ENCODE peak calls at places on chromosomes 6 and 20, in nine cellular contexts. G is HT-29; F is NCI-H446; S is iris pigment epithelial cell; Q is ecto neural progenitor cell; I is nephron progenitor cell; J is stimulated activated naive CD8-positive, alpha-beta T cell treated with anti-CD3 and anti-CD28 coated beads, Interleukin-15, Interleukin-2, amounts not matched to agents 100 U/mL and 50 U/mL, for 24 hours; U is mesothelial cell of epicardium; N is ovary. D is an unnamed sample.

GRCh38 chr6:42103753-42104094 is 38.7 kb downstream of the C6orf132 start:
- DNase-seq in G (no peak), F (no peak), S (no peak), Q (no peak), I (no peak), J (no peak), U (no peak), N (no peak), D (no peak)

GRCh38 chr6:77425676-77426075 is 37.6 kb downstream of the HTR1B start:
- DNase-seq in G (no peak), F (no peak), S (peak; percentile 54), Q (no peak), I (no peak), J (no peak), U (no peak), N (no peak), D (no peak)

GRCh38 chr20:25177890-25178321 is 17.6 kb upstream of the ENTPD6 start:
- DNase-seq in G (no peak), F (no peak), S (no peak), Q (no peak), I (no peak), J (no peak), U (no peak), N (no peak), D (no peak)

GRCh38 chr6:51467231-51467952 is 620.0 kb downstream of the PKHD1 start:
- DNase-seq in G (no peak), F (no peak), S (no peak), Q (peak; percentile 53), I (no peak), J (no peak), U (no peak), N (no peak), D (no peak)

GRCh38 chr6:108947114-108947854 is 99.1 kb downstream of the ARMC2 start:
- DNase-seq in G (no peak), F (peak; percentile 16), S (peak; percentile 100), Q (no peak), I (no peak), J (no peak), U (no peak), N (peak; percentile 61), D (no peak)

GRCh38 chr20:57449398-57450354 is 58.5 kb downstream of the RBM38 start:
- DNase-seq in G (peak; percentile 69), F (no peak), S (no peak), Q (no peak), I (no peak), J (no peak), U (no peak), N (no peak), D (no peak)

GRCh38 chr6:44606506-44606905 is 219.0 kb downstream of the CDC5L start:
- DNase-seq in G (no peak), F (no peak), S (no peak), Q (no peak), I (no peak), J (no peak), U (peak; percentile 31), N (no peak), D (no peak)

GRCh38 chr6:45714795-45715507 is 300.7 kb downstream of the CLIC5 start:
- DNase-seq in G (peak; percentile 94), F (no peak), S (peak; percentile 85), Q (peak; percentile 65), I (peak; percentile 51), J (no peak), U (no peak), N (peak; percentile 54), D (peak; percentile 88)

GRCh38 chr6:170024940-170025339 is 265.9 kb downstream of the DLL1 start:
- DNase-seq in G (peak; percentile 14), F (no peak), S (peak; percentile 6), Q (no peak), I (no peak), J (no peak), U (no peak), N (peak; percentile 38), D (peak; percentile 27)

GRCh38 chr20:64229537-64230061 is 25.9 kb upstream of the PCMTD2 start:
- DNase-seq in G (no peak), F (no peak), S (no peak), Q (no peak), I (no peak), J (no peak), U (no peak), N (no peak), D (no peak)

GRCh38 chr20:19783966-19784401 is 25.9 kb downstream of the RIN2 start:
- DNase-seq in G (peak; percentile 71), F (no peak), S (peak; percentile 76), Q (no peak), I (no peak), J (no peak), U (no peak), N (no peak), D (peak; percentile 79)

GRCh38 chr6:68778356-68779020 is 143.4 kb downstream of the ADGRB3 start:
- DNase-seq in G (peak; percentile 30), F (peak; percentile 85), S (peak; percentile 43), Q (peak; percentile 48), I (peak; percentile 30), J (no peak), U (peak; percentile 38), N (no peak), D (peak; percentile 66)

GRCh38 chr6:41063884-41064285 is 8.3 kb downstream of the OARD1 start:
- DNase-seq in G (no peak), F (no peak), S (no peak), Q (no peak), I (no peak), J (no peak), U (no peak), N (no peak), D (peak; percentile 32)

GRCh38 chr6:37137201-37137880 is 32.6 kb upstream of the PIM1 start:
- DNase-seq in G (no peak), F (no peak), S (peak; percentile 100), Q (peak; percentile 88), I (peak; percentile 71), J (peak; percentile 45), U (peak; percentile 76), N (peak; percentile 59), D (peak; percentile 96)

GRCh38 chr20:51398083-51398482 is 144.4 kb downstream of the NFATC2 start:
- DNase-seq in G (no peak), F (no peak), S (no peak), Q (no peak), I (no peak), J (no peak), U (no peak), N (no peak), D (no peak)

GRCh38 chr20:61500791-61501321 is 248.8 kb downstream of the CDH4 start:
- DNase-seq in G (no peak), F (no peak), S (peak; percentile 13), Q (no peak), I (no peak), J (no peak), U (peak; percentile 73), N (no peak), D (peak; percentile 98)

GRCh38 chr20:38623061-38623460 is 21.5 kb downstream of the ARHGAP40 start:
- DNase-seq in G (no peak), F (no peak), S (peak; percentile 23), Q (no peak), I (no peak), J (no peak), U (no peak), N (no peak), D (peak; percentile 79)

GRCh38 chr6:116605935-116606334 is 10.3 kb upstream of the RSPH4A start:
- DNase-seq in G (no peak), F (no peak), S (no peak), Q (no peak), I (no peak), J (no peak), U (no peak), N (no peak), D (no peak)

GRCh38 chr6:168157272-168158007 is 78.4 kb upstream of the FRMD1 start:
- DNase-seq in G (no peak), F (no peak), S (peak; percentile 88), Q (no peak), I (peak; percentile 38), J (no peak), U (peak; percentile 55), N (no peak), D (peak; percentile 87)

GRCh38 chr6:43491750-43492661 is 14.6 kb downstream of the TJAP1 start:
- DNase-seq in G (peak; percentile 60), F (no peak), S (peak; percentile 83), Q (no peak), I (no peak), J (no peak), U (no peak), N (peak; percentile 79), D (no peak)

GRCh38 chr6:25670793-25671513 is 18.9 kb downstream of the SCGN start:
- DNase-seq in G (peak; percentile 32), F (no peak), S (peak; percentile 2), Q (no peak), I (no peak), J (no peak), U (no peak), N (no peak), D (peak; percentile 60)

GRCh38 chr6:14542670-14543366 is 425.2 kb downstream of the CD83 start:
- DNase-seq in G (no peak), F (no peak), S (peak; percentile 66), Q (no peak), I (no peak), J (peak; percentile 75), U (no peak), N (no peak), D (no peak)

GRCh38 chr6:158620963-158621693 is 23.4 kb downstream of the DYNLT1 start:
- DNase-seq in G (no peak), F (no peak), S (no peak), Q (no peak), I (no peak), J (no peak), U (no peak), N (no peak), D (peak; percentile 48)

D was measured in islet precursor cell.